ENCODE peak calls at places on chromosomes 11 and 22, in four cellular contexts. Y is WTC11, T is H1, B is K562. Q is an unnamed sample.

GRCh38 chr11:61963282-61964057 is 4.0 kb downstream of the FTH1 start:
- DNase-seq in Y (no peak), T (no peak), B (no peak), Q (no peak)

GRCh38 chr22:21938906-21939305 is 13.7 kb downstream of the PPM1F start:
- DNase-seq in Y (no peak), T (no peak), B (no peak), Q (no peak)

GRCh38 chr11:108392364-108392763 is 75.0 kb downstream of the C11orf65 start:
- DNase-seq in Y (no peak), T (no peak), B (no peak), Q (no peak)

GRCh38 chr11:114088216-114088615 is 28.7 kb downstream of the ZBTB16 start:
- DNase-seq in Y (no peak), T (no peak), B (no peak), Q (no peak)

GRCh38 chr22:19820880-19821522 is 33.7 kb downstream of the GNB1L start:
- DNase-seq in Y (no peak), T (peak; percentile 50), B (no peak), Q (peak; percentile 47)

GRCh38 chr11:17206448-17206847 is 1.3 kb downstream of the PIK3C2A start:
- DNase-seq in Y (no peak), T (no peak), B (no peak), Q (no peak)

GRCh38 chr22:47053865-47054185 is 291.4 kb downstream of the TBC1D22A start:
- DNase-seq in Y (no peak), T (no peak), B (no peak), Q (no peak)

GRCh38 chr11:74196781-74197486 is 25.8 kb downstream of the PPME1 start:
- DNase-seq in Y (no peak), T (no peak), B (no peak), Q (no peak)

GRCh38 chr22:47452184-47452583 is 689.7 kb downstream of the TBC1D22A start:
- DNase-seq in Y (peak; percentile 43), T (no peak), B (peak; percentile 66), Q (peak; percentile 62)

GRCh38 chr11:58923300-58923788 is 15.9 kb upstream of the GLYATL1 start:
- DNase-seq in Y (peak; percentile 43), T (peak; percentile 57), B (peak; percentile 20), Q (peak; percentile 13)

GRCh38 chr22:26445577-26446275 is 16.7 kb downstream of the ASPHD2 start:
- DNase-seq in Y (no peak), T (no peak), B (no peak), Q (no peak)

GRCh38 chr22:37708580-37709444 is 12.0 kb downstream of the TRIOBP start:
- DNase-seq in Y (no peak), T (no peak), B (no peak), Q (no peak)

GRCh38 chr11:47186937-47187681 is 875 bp upstream of the PACSIN3 start:
- DNase-seq in Y (peak; percentile 74), T (peak; percentile 77), B (no peak), Q (peak; percentile 72)

GRCh38 chr22:31583861-31584485 is 78.0 kb downstream of the PISD start:
- DNase-seq in Y (no peak), T (no peak), B (no peak), Q (no peak)

GRCh38 chr11:101127348-101127698 is 2.3 kb downstream of the PGR start:
- DNase-seq in Y (peak; percentile 54), T (peak; percentile 76), B (peak; percentile 29), Q (no peak)

GRCh38 chr11:6405039-6405667 is 13.7 kb downstream of the APBB1 start:
- DNase-seq in Y (peak; percentile 92), T (peak; percentile 86), B (no peak), Q (peak; percentile 68)

GRCh38 chr11:7657306-7658025 is 15.8 kb downstream of the CYB5R2 start:
- DNase-seq in Y (peak; percentile 72), T (peak; percentile 65), B (peak; percentile 38), Q (peak; percentile 68)

GRCh38 chr11:115083129-115083823 is 404.9 kb downstream of the NXPE2 start:
- DNase-seq in Y (no peak), T (no peak), B (no peak), Q (no peak)

GRCh38 chr11:829116-829945 is 1.6 kb downstream of the CRACR2B start:
- DNase-seq in Y (peak; percentile 60), T (peak; percentile 76), B (no peak), Q (no peak)

GRCh38 chr11:114090976-114091375 is 31.5 kb downstream of the ZBTB16 start:
- DNase-seq in Y (no peak), T (no peak), B (no peak), Q (no peak)

GRCh38 chr11:131206671-131207070 is 163.7 kb upstream of the NTM start:
- DNase-seq in Y (no peak), T (no peak), B (no peak), Q (no peak)

GRCh38 chr22:38073150-38074130 is 10.5 kb downstream of the SLC16A8 start:
- DNase-seq in Y (no peak), T (no peak), B (no peak), Q (no peak)

GRCh38 chr11:41784513-41785335 is 325.3 kb upstream of the LRRC4C start:
- DNase-seq in Y (no peak), T (no peak), B (no peak), Q (no peak)

GRCh38 chr11:117334896-117335295 is 7.2 kb downstream of the CEP164 start:
- DNase-seq in Y (no peak), T (no peak), B (no peak), Q (no peak)

GRCh38 chr22:32354360-32355351 is 3.0 kb upstream of the RFPL3 start:
- DNase-seq in Y (no peak), T (no peak), B (no peak), Q (no peak)

GRCh38 chr22:33837806-33838205 is 82.5 kb downstream of the LARGE1 start:
- DNase-seq in Y (no peak), T (no peak), B (no peak), Q (peak; percentile 27)

GRCh38 chr22:45754822-45755221 is 83.2 kb downstream of the ATXN10 start:
- DNase-seq in Y (no peak), T (no peak), B (no peak), Q (no peak)

GRCh38 chr11:9529333-9529648 is 44.2 kb upstream of the WEE1 start:
- DNase-seq in Y (no peak), T (no peak), B (peak; percentile 53), Q (peak; percentile 66)

GRCh38 chr22:23063539-23064380 is 6.6 kb upstream of the GNAZ start:
- DNase-seq in Y (peak; percentile 5), T (peak; percentile 39), B (no peak), Q (peak; percentile 2)

GRCh38 chr11:133913761-133914160 is 43.0 kb downstream of the IGSF9B start:
- DNase-seq in Y (no peak), T (no peak), B (no peak), Q (no peak)

GRCh38 chr11:133907841-133908241 is 48.9 kb downstream of the IGSF9B start:
- DNase-seq in Y (no peak), T (no peak), B (no peak), Q (no peak)

GRCh38 chr11:133908827-133909226 is 47.9 kb downstream of the IGSF9B start:
- DNase-seq in Y (no peak), T (no peak), B (no peak), Q (no peak)

GRCh38 chr11:133910101-133910500 is 46.7 kb downstream of the IGSF9B start:
- DNase-seq in Y (no peak), T (no peak), B (no peak), Q (no peak)

DNA sequence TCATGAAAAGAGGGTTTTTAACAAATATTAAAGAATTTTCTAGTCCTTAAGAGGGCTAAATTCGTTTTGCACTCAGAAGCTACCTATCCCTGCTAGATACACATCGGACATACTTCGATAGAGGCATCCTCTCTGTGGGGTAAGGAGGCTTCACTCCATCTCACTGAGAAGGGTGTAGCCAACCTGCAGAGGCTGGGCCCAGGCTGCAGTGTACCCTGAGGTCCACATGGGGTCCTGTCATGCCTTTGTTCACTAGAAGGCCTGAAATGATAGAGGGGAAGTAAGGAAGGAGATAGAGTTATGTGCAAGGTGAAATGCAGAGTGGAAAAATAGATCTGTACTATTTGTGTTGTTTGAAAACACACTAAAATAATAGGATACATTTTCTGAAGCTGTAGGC is 45.6 kb downstream of the IGSF9B start:
- DNase-seq in Y (no peak), T (no peak), B (peak; percentile 37), Q (peak; percentile 61)
- TF ChIP-seq TEAD4 in Y (no peak), T (no peak), B (no peak), Q (no peak)

DNA sequence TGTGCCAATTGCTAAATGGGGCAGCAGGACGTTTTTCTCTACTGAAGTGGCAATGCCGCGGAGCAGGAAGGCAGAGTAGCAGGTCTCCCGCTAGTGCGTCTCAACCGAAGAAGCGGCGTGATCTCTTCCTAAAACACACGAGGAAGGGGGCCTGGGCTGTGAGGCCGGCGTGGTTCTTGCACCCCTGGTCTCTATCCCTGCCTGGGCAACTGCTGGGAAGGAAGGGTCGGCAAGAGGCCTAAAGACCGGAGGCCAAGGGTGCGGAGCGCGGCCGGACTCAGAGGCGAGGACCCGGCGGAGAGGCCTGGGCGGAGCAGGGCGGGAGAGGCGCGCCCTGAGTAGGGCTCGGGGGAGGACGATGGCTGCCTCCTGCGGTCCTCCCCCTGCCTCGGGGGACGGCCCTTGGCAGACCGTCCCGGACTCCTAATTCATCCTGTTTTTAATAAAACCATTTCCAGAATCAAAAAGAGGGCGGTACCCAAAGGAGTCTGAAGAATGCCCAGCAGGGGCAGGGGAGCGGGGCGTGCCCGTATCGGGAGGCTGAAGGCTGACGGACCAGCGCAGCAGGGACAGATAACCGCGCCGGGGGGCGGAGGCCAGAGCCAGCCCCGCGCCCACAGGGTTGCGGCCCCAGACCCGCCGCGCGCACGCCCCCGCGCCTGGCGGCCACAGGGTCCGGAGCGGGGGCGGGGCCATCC is 559 bp upstream of the APLP2 start:
- DNase-seq in Y (peak; percentile 46), T (no peak), B (no peak), Q (no peak)
- TF ChIP-seq TEAD4 in Y (no peak), T (no peak), B (no peak), Q (no peak)

GRCh38 chr11:103622296-103622695 is 414.1 kb upstream of the DDI1 start:
- DNase-seq in Y (no peak), T (no peak), B (no peak), Q (peak; percentile 16)
- TF ChIP-seq TEAD4 in Y (no peak), T (no peak), B (no peak), Q (no peak)

GRCh38 chr11:65588199-65589054 is 7.2 kb downstream of the KCNK7 start:
- DNase-seq in Y (peak; percentile 80), T (no peak), B (peak; percentile 72), Q (peak; percentile 88)
- TF ChIP-seq TEAD4 in Y (no peak), T (no peak), B (no peak), Q (no peak)

DNA sequence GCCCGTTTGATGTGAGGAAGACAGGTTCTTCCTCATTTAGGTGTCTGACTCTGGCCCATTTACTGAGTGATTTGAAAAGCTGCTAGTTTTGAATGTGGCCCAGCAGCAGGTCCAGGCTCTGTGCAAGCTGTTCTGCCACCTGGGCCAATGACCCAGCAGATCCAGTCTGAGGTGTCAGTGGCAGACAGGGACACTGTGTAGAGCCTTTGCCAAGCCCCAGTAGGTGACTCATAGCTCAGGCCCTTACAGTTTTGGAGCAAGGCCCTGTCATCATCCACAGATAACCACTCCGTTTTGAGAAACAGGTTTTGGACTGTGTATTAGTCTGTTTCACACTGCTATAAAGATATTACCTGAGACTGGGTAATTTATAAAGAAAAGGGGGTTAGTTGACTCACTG is 23.9 kb downstream of the TSPAN32 start:
- DNase-seq in Y (no peak), T (no peak), B (no peak), Q (no peak)
- TF ChIP-seq TEAD4 in Y (no peak), T (no peak), B (no peak), Q (no peak)

DNA sequence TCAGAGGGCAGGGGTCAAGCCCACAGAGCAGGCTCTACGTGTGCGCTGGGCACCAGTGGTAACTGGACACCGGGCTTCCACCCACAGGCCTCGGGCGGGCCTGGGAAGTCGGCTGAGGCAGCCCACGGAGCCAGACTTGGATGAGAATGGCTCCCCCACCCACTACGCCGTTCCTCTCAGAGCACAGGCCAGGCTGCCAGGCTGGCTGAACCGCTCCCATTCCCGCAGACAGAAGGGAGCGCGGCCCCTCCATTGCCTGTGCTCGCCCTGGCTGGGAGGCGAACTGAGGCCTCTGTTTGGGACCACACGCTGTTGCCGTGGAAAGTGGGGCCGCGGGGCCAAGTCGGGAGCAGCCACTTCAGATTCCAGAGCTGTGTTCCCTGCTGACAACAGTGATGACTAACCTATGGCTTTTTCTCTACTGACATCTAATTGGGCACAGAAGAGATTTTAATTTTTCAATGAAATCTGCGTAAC is 63.9 kb downstream of the MYH9 start:
- DNase-seq in Y (no peak), T (no peak), B (no peak), Q (no peak)
- TF ChIP-seq TEAD4 in Y (no peak), T (no peak), B (no peak), Q (no peak)